ENCODE peak calls at places on chromosomes 3 and 15, in nine cellular contexts. B is ovary, E is sigmoid colon, K is transverse colon, O is stomach, T is HepG2, N is A549, Y is tibial nerve, M is SK-N-SH. A is an unnamed sample.

GRCh38 chr3:45320986-45321385 is 67.4 kb upstream of the LARS2 start:
- DNase-seq in Y (no peak), N (no peak), K (no peak), B (no peak), O (no peak), E (no peak), T (no peak), M (no peak), A (peak; percentile 35)

GRCh38 chr3:32110233-32110760 is 3.9 kb downstream of the GPD1L start:
- DNase-seq in T (no peak), Y (no peak), N (peak; percentile 21), K (no peak), O (no peak), E (no peak), B (no peak), M (no peak), A (no peak)

GRCh38 chr3:115785782-115786181 is 162.5 kb downstream of the GAP43 start:
- DNase-seq in N (no peak), O (no peak), T (no peak), K (no peak), B (no peak), E (no peak), M (no peak), Y (no peak), A (no peak)

GRCh38 chr15:95501865-95502264 is 828.6 kb upstream of the NR2F2 start:
- DNase-seq in Y (no peak), K (no peak), B (no peak), M (no peak), N (no peak), T (no peak), E (no peak), O (no peak), A (no peak)

GRCh38 chr3:32856355-32856889 is 38.6 kb downstream of the TRIM71 start:
- DNase-seq in Y (no peak), N (peak; percentile 29), B (no peak), T (peak; percentile 65), K (no peak), E (no peak), M (no peak), O (peak; percentile 59), A (no peak)

GRCh38 chr15:58077427-58077826 is 11.9 kb upstream of the ALDH1A2 start:
- DNase-seq in Y (no peak), E (no peak), T (peak; percentile 12), O (no peak), M (no peak), K (no peak), B (no peak), N (no peak), A (no peak)

GRCh38 chr3:68977486-68978167 is 35.9 kb downstream of the EOGT start:
- DNase-seq in Y (no peak), M (no peak), T (no peak), N (no peak), E (no peak), K (no peak), O (no peak), B (no peak), A (no peak)

GRCh38 chr3:184512621-184513020 is 49.0 kb upstream of the EPHB3 start:
- DNase-seq in E (no peak), K (no peak), T (no peak), N (no peak), Y (no peak), M (no peak), O (no peak), B (no peak), A (no peak)

GRCh38 chr3:108131105-108131794 is 40.4 kb upstream of the CD47 start:
- DNase-seq in N (peak; percentile 37), Y (no peak), T (no peak), O (no peak), B (no peak), K (no peak), E (no peak), M (no peak), A (no peak)

GRCh38 chr3:136093771-136094170 is 102.4 kb downstream of the MSL2 start:
- DNase-seq in E (no peak), N (no peak), Y (no peak), M (no peak), K (no peak), O (no peak), B (no peak), T (no peak), A (no peak)

GRCh38 chr15:58731756-58732535 is 17.6 kb downstream of the ADAM10 start:
- DNase-seq in Y (no peak), K (no peak), N (peak; percentile 28), O (no peak), T (no peak), B (no peak), E (no peak), M (no peak), A (no peak)

GRCh38 chr15:36841154-36841553 is 259.2 kb downstream of the MEIS2 start:
- DNase-seq in K (no peak), Y (no peak), O (no peak), T (no peak), N (no peak), B (no peak), M (no peak), E (no peak), A (no peak)

GRCh38 chr15:29638781-29639180 is 183.5 kb downstream of the TJP1 start:
- DNase-seq in O (no peak), M (no peak), Y (no peak), B (no peak), T (peak; percentile 24), K (no peak), N (no peak), E (no peak), A (no peak)

DNA sequence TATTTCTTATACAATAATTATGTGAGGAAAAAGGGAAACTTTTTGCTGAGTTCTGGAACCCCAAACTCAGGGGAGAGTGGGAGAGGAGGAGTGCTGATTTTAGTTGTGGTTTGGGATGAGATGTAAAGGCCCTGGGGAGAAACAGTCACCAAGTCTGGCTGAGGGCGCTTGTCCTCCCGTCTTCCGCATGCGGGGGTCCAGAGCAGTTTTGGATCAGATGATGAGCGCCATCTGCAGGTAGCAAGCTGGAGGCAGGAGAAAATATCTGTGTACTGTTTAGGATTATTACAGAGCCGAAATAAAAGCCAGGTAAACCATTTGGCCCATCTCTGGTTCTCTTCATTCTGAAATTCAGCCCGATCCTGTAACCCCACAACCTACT is 1.6 kb upstream of the PARP14 start:
- DNase-seq in E (peak; percentile 93), O (peak; percentile 84), Y (peak; percentile 76), K (peak; percentile 87), M (peak; percentile 74), N (peak; percentile 82), T (peak; percentile 64), B (peak; percentile 84), A (peak; percentile 88)
- H3K4me3 ChIP-seq in E (peak overlapping the region; percentile 80), O (peak overlapping the region; percentile 91), Y (peak overlapping the region; percentile 20), K (no peak overlapping the region), M (no peak overlapping the region), N (peak overlapping the region; percentile 73), T (peak overlapping the region; percentile 97), B (peak overlapping the region; percentile 71), A (peak overlapping the region; percentile 78)

GRCh38 chr15:85805392-85805791 is 10.7 kb upstream of the KLHL25 start:
- DNase-seq in Y (no peak), T (no peak), K (no peak), B (no peak), N (no peak), E (no peak), M (no peak), O (no peak), A (no peak)

GRCh38 chr15:85804481-85805165 is 9.9 kb upstream of the KLHL25 start:
- DNase-seq in K (no peak), O (no peak), T (no peak), B (no peak), N (no peak), M (no peak), Y (no peak), E (no peak), A (no peak)

GRCh38 chr15:85813234-85813633 is 18.5 kb upstream of the KLHL25 start:
- DNase-seq in K (no peak), Y (no peak), E (no peak), M (no peak), N (no peak), T (no peak), B (no peak), O (no peak), A (no peak)

GRCh38 chr15:85810075-85810474 is 15.3 kb upstream of the KLHL25 start:
- DNase-seq in M (no peak), Y (no peak), B (no peak), K (no peak), E (no peak), T (no peak), N (no peak), O (no peak), A (no peak)
- TF ChIP-seq EP300 in M (no peak), Y (no peak), B (no peak), K (no peak), E (no peak), T (no peak), N (no peak), O (no peak), A (no peak)

GRCh38 chr3:141383555-141384129 is 15.3 kb downstream of the ZBTB38 start:
- DNase-seq in O (no peak), T (no peak), E (no peak), K (no peak), Y (no peak), M (no peak), B (no peak), N (no peak), A (no peak)

GRCh38 chr3:141384157-141384556 is 15.9 kb downstream of the ZBTB38 start:
- DNase-seq in Y (no peak), K (no peak), M (no peak), O (no peak), B (no peak), E (no peak), T (no peak), N (no peak), A (no peak)

GRCh38 chr3:141384575-141384974 is 16.3 kb downstream of the ZBTB38 start:
- DNase-seq in E (no peak), B (no peak), T (no peak), Y (no peak), K (no peak), O (no peak), M (no peak), N (no peak), A (no peak)

GRCh38 chr3:141380987-141381386 is 12.7 kb downstream of the ZBTB38 start:
- DNase-seq in T (no peak), E (no peak), M (no peak), Y (no peak), N (no peak), O (no peak), K (no peak), B (no peak), A (no peak)

GRCh38 chr3:141382571-141382970 is 14.3 kb downstream of the ZBTB38 start:
- DNase-seq in E (no peak), O (no peak), B (no peak), N (no peak), K (no peak), T (no peak), M (no peak), Y (no peak), A (no peak)
- H3K4me3 ChIP-seq in E (no peak overlapping the region), O (no peak overlapping the region), B (no peak overlapping the region), N (no peak overlapping the region), K (no peak overlapping the region), T (no peak overlapping the region), M (no peak overlapping the region), Y (no peak overlapping the region), A (no peak overlapping the region)

DNA sequence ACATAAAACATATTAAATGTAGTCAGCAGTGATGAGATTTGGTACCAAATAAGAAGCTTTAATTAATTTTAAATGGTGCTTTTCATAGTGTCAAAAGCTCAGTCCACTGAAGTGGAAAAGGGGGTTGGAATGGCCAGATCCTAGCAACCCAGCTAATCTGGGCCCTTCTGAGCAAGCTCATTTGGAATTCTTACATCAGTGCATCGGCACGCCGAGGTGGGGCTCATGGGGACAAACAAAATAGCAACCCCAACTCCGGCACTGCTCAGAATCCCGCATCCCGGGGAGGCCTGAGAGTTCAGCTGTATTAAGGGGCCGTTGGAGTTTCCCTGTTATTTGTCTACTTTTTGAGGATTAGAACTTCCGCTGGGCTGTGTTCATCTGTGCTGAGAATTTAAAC is 526.4 kb downstream of the SOX2 start:
- DNase-seq in E (peak; percentile 65), T (no peak), Y (peak; percentile 15), O (no peak), K (no peak), N (no peak), B (no peak), M (no peak), A (no peak)
- TF ChIP-seq EP300 in E (no peak), T (no peak), Y (peak; percentile 39), O (no peak), K (no peak), N (no peak), B (no peak), M (no peak), A (no peak)

A was measured in suprapubic skin.